ENCODE peak calls at places on chromosomes 13 and 19, in seven cellular contexts. Y, P, A, J, D, X and T are unnamed samples.

GRCh38 chr13:69324109-69324886 is 783.3 kb upstream of the ATXN8OS start:
- DNase-seq in J (no peak), Y (no peak), X (no peak), D (peak; percentile 1), P (no peak), A (peak; percentile 28), T (peak; percentile 36)

GRCh38 chr19:21947775-21948174 is 63.0 kb downstream of the ZNF208 start:
- DNase-seq in P (no peak), X (no peak), Y (no peak), J (no peak), D (peak; percentile 11), A (peak; percentile 6), T (peak; percentile 6)

GRCh38 chr19:17095141-17095919 is 19.8 kb downstream of the MYO9B start:
- DNase-seq in A (peak; percentile 58), D (peak; percentile 98), Y (no peak), P (no peak), J (no peak), X (peak; percentile 73), T (no peak)

GRCh38 chr13:113047587-113047986 is 58.0 kb upstream of the F7 start:
- DNase-seq in X (peak; percentile 16), J (no peak), Y (no peak), P (no peak), D (no peak), A (no peak), T (no peak)

GRCh38 chr13:65836066-65836465 is 1394.1 kb downstream of the PCDH9 start:
- DNase-seq in D (no peak), A (no peak), J (no peak), P (no peak), Y (no peak), X (no peak), T (no peak)

GRCh38 chr19:31139871-31140505 is 209.2 kb downstream of the TSHZ3 start:
- DNase-seq in Y (no peak), D (peak; percentile 94), P (peak; percentile 45), A (peak; percentile 94), X (no peak), J (no peak), T (peak; percentile 16)

GRCh38 chr13:26468203-26468602 is 89.3 kb upstream of the WASF3 start:
- DNase-seq in P (no peak), D (no peak), Y (no peak), A (no peak), X (no peak), J (no peak), T (no peak)

GRCh38 chr13:98503175-98504028 is 73.5 kb downstream of the STK24 start:
- DNase-seq in J (no peak), Y (no peak), D (peak; percentile 28), A (peak; percentile 28), X (no peak), P (no peak), T (no peak)

GRCh38 chr13:59425211-59425721 is 738.5 kb downstream of the DIAPH3 start:
- DNase-seq in D (peak; percentile 86), X (no peak), P (peak; percentile 51), J (no peak), Y (no peak), A (peak; percentile 77), T (no peak)

GRCh38 chr13:38213307-38213706 is 136.3 kb upstream of the UFM1 start:
- DNase-seq in J (no peak), Y (no peak), A (peak; percentile 64), D (peak; percentile 86), P (no peak), X (no peak), T (no peak)

GRCh38 chr19:48558018-48558684 is 6.2 kb downstream of the SULT2B1 start:
- DNase-seq in Y (peak; percentile 80), D (peak; percentile 71), P (no peak), A (peak; percentile 66), J (peak; percentile 77), X (no peak), T (no peak)

GRCh38 chr13:110232756-110233155 is 74.2 kb downstream of the COL4A1 start:
- DNase-seq in A (no peak), J (no peak), P (no peak), Y (no peak), D (no peak), X (peak; percentile 58), T (peak; percentile 10)

GRCh38 chr13:97200081-97200942 is 21.8 kb upstream of the MBNL2 start:
- DNase-seq in J (no peak), A (no peak), D (no peak), X (no peak), Y (no peak), P (no peak), T (no peak)

GRCh38 chr19:14502334-14503092 is 6.6 kb upstream of the GIPC1 start:
- DNase-seq in X (no peak), P (no peak), Y (no peak), D (peak; percentile 61), J (no peak), A (no peak), T (peak; percentile 84)

GRCh38 chr19:14509382-14509781 is 8.8 kb downstream of the DNAJB1 start:
- DNase-seq in Y (no peak), X (no peak), J (no peak), A (no peak), P (no peak), D (no peak), T (no peak)

GRCh38 chr19:14503285-14503684 is 7.4 kb upstream of the GIPC1 start:
- DNase-seq in P (no peak), J (no peak), Y (no peak), A (no peak), D (no peak), X (no peak), T (no peak)

GRCh38 chr19:14507704-14508246 is 10.4 kb downstream of the DNAJB1 start:
- DNase-seq in X (no peak), J (no peak), D (peak; percentile 81), P (no peak), Y (no peak), A (peak; percentile 74), T (peak; percentile 60)

DNA sequence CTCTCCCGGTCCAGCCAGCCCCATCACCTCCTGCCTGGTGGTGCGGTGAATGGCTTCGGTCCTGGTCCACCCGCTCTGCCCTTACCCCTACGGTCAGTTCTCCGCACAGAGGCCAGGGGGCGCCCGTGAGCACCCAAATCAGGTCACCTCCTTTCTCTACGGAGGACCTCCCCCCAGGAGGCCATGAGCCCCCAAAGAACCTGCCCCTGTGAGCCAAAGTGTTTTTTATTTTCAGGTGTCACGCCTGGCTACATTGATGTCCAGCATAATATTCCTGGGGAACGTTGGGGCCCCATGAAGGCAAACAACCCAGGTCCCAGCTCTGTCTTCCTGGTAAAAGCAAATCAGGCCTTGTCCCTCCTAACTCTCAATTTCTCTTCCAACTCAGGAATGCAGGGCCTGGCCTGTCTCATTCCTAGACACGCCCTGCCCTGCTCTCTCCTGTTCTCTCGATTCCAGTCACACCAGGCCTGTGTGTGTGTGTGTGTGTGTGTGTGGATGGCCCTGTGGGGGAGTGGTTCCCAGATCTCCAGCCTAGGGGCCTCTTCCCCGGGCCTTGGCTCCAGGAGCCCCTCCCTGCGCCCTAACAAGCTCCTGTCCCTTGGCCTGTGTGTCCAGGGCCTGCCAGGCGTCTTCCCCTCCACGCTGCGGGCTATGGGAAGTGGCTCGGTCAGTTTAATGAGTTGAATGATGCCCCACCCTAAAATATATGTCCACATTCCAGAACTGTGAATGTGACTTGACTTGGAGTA is 9.7 kb upstream of the GIPC1 start:
- DNase-seq in A (peak; percentile 84), P (no peak), D (peak; percentile 87), Y (peak; percentile 69), X (no peak), J (peak; percentile 90), T (peak; percentile 89)
- TF ChIP-seq CTCF in A (peak; percentile 72), P (peak; percentile 68), D (peak; percentile 74), Y (peak; percentile 53), X (peak; percentile 63), J (peak; percentile 93), T (peak; percentile 85)

GRCh38 chr19:797528-798414 is 519 bp downstream of the PTBP1 start:
- DNase-seq in A (peak; percentile 85), P (peak; percentile 66), J (peak; percentile 75), X (peak; percentile 93), Y (peak; percentile 93), D (peak; percentile 90), T (peak; percentile 85)

GRCh38 chr19:795691-796581 is 1.3 kb upstream of the PTBP1 start:
- DNase-seq in P (no peak), X (no peak), D (no peak), Y (no peak), J (peak; percentile 28), A (no peak), T (no peak)

GRCh38 chr19:798415-799075 is 1.3 kb downstream of the PTBP1 start:
- DNase-seq in P (no peak), D (no peak), A (no peak), J (no peak), X (no peak), Y (no peak), T (no peak)

GRCh38 chr19:794989-795658 is 2.1 kb upstream of the PTBP1 start:
- DNase-seq in P (no peak), A (no peak), Y (no peak), X (no peak), D (no peak), J (peak; percentile 32), T (no peak)

DNA sequence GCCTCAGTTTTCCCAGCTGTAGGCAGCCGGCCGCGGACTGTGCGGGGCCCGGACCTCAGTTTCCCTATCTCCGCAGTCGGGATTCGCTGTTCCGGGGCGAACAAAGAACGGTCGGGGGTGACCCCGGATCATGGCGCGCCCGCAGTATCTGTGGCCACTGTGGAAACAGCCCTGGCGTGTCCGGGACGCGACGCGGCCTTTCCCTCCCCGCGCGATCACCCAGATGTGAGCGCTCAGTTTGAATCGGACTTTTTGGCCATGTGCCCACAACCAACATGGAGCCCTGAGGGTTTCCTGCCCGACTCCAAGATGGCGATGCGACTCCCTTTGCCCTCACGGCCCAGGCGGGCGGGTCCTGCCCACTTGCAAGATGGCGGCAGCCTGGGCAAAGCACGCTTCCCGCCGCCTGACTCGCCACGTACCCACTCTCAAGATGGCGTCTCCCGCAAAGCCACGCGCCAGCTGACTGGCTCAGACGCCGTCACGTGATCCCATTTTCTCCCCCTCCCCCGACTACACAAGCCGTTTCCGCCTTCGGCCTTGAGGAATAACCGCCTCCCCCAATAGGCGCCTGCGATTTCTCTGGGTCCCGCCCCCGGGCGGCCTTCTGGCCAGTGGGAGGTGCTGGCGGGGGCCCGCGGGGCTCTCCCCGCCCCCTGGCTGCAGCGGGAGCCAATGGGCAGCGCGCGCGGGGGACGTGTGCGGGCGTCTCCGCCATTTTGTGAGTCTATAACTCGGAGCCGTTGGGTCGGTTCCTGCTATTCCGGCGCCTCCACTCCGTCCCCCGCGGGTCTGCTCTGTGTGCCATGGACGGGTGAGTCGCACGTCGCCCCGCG is at the start of gene PTBP1:
- DNase-seq in X (peak; percentile 100), Y (peak; percentile 100), D (peak; percentile 100), A (peak; percentile 100), J (peak; percentile 100), P (peak; percentile 100), T (peak; percentile 100)
- TF ChIP-seq CTCF in X (no peak), Y (no peak), D (no peak), A (no peak), J (no peak), P (no peak), T (no peak)

DNA sequence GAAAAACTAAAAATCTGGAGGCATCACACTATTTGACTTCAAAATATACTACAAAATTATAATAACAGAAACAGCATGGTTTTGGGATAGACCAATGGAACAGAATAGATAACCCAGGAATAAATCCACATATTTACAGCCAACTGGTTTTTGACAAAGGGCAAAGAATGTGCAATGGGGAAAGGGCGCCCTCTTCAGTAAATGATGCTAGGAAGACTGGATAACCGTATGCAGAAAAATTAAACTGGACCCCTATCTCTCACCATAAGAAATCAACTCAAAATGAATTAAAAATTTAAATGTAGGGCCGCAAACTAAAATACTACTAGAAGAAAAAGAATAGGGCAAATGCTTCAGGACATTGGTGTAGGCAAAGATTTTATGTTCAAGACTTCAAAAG is 440.5 kb upstream of the SGCG start:
- DNase-seq in Y (no peak), J (no peak), D (no peak), X (no peak), P (no peak), A (no peak), T (no peak)
- TF ChIP-seq CTCF in Y (no peak), J (peak; percentile 78), D (no peak), X (no peak), P (no peak), A (peak; percentile 34), T (peak; percentile 9)

GRCh38 chr19:5339950-5340636 is 519 bp downstream of the PTPRS start:
- DNase-seq in X (no peak), P (no peak), J (no peak), Y (no peak), A (no peak), D (no peak), T (no peak)
- TF ChIP-seq CTCF in X (no peak), P (no peak), J (peak; percentile 47), Y (no peak), A (no peak), D (no peak), T (peak; percentile 12)